ENCODE peak calls at places on chromosomes 11 and 22, in six cellular contexts. K is IMR-90, N is SK-N-SH, Y is A549, S is K562, M is H1. O is an unnamed sample.

GRCh38 chr22:49827853-49828598 is at the start of gene BRD1:
- DNase-seq in K (peak; percentile 61), N (peak; percentile 89), Y (no peak), S (no peak), M (no peak), O (no peak)

GRCh38 chr22:19285831-19286230 is 5.7 kb downstream of the CLTCL1 start:
- DNase-seq in K (no peak), N (no peak), Y (no peak), S (no peak), M (no peak), O (no peak)

GRCh38 chr22:43471606-43472135 is 59.9 kb downstream of the MPPED1 start:
- DNase-seq in K (no peak), N (no peak), Y (no peak), S (no peak), M (no peak), O (no peak)

GRCh38 chr11:35418282-35418846 is 994 bp downstream of the SLC1A2 start:
- DNase-seq in K (no peak), N (peak; percentile 32), Y (no peak), S (no peak), M (peak; percentile 72), O (peak; percentile 60)

GRCh38 chr11:76577921-76578654 is 92.5 kb downstream of the LRRC32 start:
- DNase-seq in K (no peak), N (peak; percentile 11), Y (no peak), S (no peak), M (no peak), O (no peak)

GRCh38 chr11:73414977-73415492 is 38.8 kb downstream of the RELT start:
- DNase-seq in K (peak; percentile 79), N (no peak), Y (no peak), S (no peak), M (no peak), O (no peak)

GRCh38 chr11:72039108-72039850 is 40.6 kb downstream of the IL18BP start:
- DNase-seq in K (peak; percentile 60), N (peak; percentile 64), Y (no peak), S (no peak), M (no peak), O (no peak)

GRCh38 chr11:199004-199581 is 6.2 kb downstream of the SCGB1C1 start:
- DNase-seq in K (no peak), N (no peak), Y (no peak), S (no peak), M (peak; percentile 35), O (no peak)

GRCh38 chr11:93444671-93445073 is 98.5 kb downstream of the SMCO4 start:
- DNase-seq in K (peak; percentile 2), N (no peak), Y (no peak), S (no peak), M (peak; percentile 78), O (peak; percentile 83)

GRCh38 chr11:71206186-71206585 is 46.2 kb downstream of the SHANK2 start:
- DNase-seq in K (peak; percentile 66), N (no peak), Y (no peak), S (no peak), M (no peak), O (no peak)

GRCh38 chr11:68338041-68338800 is 25.8 kb downstream of the LRP5 start:
- DNase-seq in K (peak; percentile 72), N (no peak), Y (no peak), S (no peak), M (no peak), O (no peak)

GRCh38 chr11:31106963-31107576 is 262.5 kb downstream of the DCDC1 start:
- DNase-seq in K (peak; percentile 7), N (peak; percentile 43), Y (peak; percentile 26), S (peak; percentile 43), M (peak; percentile 88), O (peak; percentile 77)

GRCh38 chr11:5452712-5453111 is 3.6 kb downstream of the OR51I2 start:
- DNase-seq in K (no peak), N (no peak), Y (no peak), S (no peak), M (no peak), O (no peak)

GRCh38 chr11:11415786-11416390 is 62.8 kb upstream of the CSNK2A3 start:
- DNase-seq in K (no peak), N (no peak), Y (no peak), S (no peak), M (no peak), O (no peak)

GRCh38 chr22:39148024-39148726 is 4.3 kb downstream of the CBX7 start:
- DNase-seq in K (no peak), N (no peak), Y (no peak), S (no peak), M (no peak), O (no peak)

GRCh38 chr11:130456276-130456675 is 7.8 kb downstream of the ADAMTS15 start:
- DNase-seq in K (no peak), N (no peak), Y (no peak), S (no peak), M (no peak), O (no peak)

GRCh38 chr11:104581246-104581980 is 316.8 kb downstream of the CASP12 start:
- DNase-seq in K (peak; percentile 69), N (no peak), Y (no peak), S (no peak), M (no peak), O (no peak)

GRCh38 chr22:49655168-49655812 is 172.4 kb downstream of the BRD1 start:
- DNase-seq in K (no peak), N (no peak), Y (no peak), S (no peak), M (no peak), O (no peak)

GRCh38 chr11:92424281-92424680 is 199.7 kb downstream of the FAT3 start:
- DNase-seq in K (peak; percentile 51), N (no peak), Y (no peak), S (no peak), M (no peak), O (no peak)

GRCh38 chr22:28137036-28137435 is 218.0 kb upstream of the PITPNB start:
- DNase-seq in K (no peak), N (no peak), Y (no peak), S (no peak), M (no peak), O (no peak)

GRCh38 chr11:61362542-61362875 is 335 bp downstream of the TMEM138 start:
- DNase-seq in K (peak; percentile 65), N (peak; percentile 53), Y (peak; percentile 49), S (peak; percentile 47), M (no peak), O (no peak)

GRCh38 chr11:33692013-33692504 is 8.6 kb downstream of the C11orf91 start:
- DNase-seq in K (peak; percentile 98), N (no peak), Y (peak; percentile 69), S (no peak), M (no peak), O (no peak)

GRCh38 chr11:128456566-128457268 is 130.6 kb downstream of the ETS1 start:
- DNase-seq in K (no peak), N (no peak), Y (no peak), S (no peak), M (no peak), O (no peak)

DNA sequence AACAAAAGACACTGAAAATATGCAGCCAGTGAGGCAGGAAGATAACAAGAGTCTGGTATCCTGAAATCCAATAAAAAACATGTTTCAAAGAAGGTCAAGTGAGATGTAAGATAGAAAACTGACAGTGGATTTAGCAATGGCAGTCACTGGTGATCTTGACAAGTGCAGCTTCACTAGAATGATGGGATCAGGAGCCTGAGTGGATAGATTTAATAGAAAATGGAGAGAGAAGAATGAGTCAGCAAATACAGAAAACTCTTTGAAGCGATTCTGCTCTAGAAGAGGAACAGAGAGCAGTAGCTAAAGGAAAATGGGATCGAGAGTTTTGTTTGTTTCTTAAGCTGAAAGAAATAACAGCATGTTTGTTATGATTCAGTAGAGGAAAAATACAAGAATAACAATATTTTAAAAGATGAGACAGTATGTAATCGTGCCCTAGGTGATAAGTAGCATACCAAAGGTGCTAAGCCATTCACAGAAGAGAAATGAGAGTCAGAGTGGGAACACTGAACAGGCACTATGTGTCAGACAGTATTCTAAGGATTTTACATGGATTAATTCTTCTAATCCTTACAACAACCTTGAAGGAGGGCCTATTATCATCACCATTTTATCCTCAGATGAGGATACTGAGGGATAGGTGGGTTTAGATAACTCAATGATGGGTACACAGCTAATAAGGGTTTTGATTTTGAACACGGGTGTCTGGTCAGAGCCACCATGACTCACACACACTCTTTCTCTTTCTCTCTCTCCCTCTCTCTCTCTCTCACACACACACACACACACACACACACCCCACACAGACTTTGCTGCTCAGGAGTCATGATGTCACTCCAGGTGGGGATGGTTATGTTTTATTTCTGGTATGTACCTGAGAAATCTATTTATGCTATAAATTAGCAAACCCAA is 36.3 kb downstream of the MRE11 start:
- DNase-seq in K (peak; percentile 4), N (no peak), Y (no peak), S (no peak), M (no peak), O (no peak)
- TF ChIP-seq USF2 in K (no peak), N (no peak), Y (no peak), S (no peak), M (no peak), O (no peak)

DNA sequence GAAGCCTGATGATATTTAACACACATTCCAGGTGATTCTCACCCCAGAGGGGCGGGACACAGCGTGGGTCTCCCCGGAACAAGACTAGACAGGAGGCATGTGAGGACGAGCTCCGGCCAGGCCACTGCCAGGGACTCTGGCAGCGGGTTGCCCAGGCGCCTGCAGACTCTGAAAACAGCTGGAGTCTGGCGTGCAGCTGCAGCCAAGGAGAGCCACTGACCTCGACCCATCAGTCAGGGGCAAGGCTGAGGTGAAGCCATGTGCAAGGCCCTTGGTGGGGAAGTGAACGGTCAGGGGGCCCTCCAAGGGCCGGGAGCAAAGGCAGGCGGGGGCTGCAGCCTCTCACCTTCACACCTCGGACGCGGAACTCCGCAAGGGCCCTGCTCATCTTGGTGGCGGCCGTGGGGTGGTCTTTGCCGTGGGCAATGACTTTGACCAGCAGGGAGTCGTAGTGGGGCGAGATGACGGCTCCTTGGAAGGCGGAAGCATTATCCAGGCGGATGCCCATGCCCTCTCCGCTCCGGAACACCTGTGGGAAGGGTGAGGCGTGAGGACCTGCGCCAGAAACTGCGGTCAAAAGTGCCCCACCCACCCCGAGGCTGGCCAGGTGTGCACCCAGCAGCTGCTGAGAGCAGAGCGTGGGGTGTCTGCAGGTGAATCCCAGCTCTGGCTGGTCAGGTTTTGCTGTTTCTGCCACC is 6.7 kb downstream of the LRFN4 start:
- DNase-seq in K (no peak), N (no peak), Y (no peak), S (no peak), M (no peak), O (no peak)
- TF ChIP-seq USF2 in K (no peak), N (no peak), Y (no peak), S (no peak), M (no peak), O (no peak)

GRCh38 chr22:46726986-46727317 is 11.1 kb downstream of the CERK start:
- DNase-seq in K (no peak), N (no peak), Y (no peak), S (no peak), M (no peak), O (no peak)
- TF ChIP-seq USF2 in K (no peak), N (no peak), Y (no peak), S (no peak), M (no peak), O (no peak)

GRCh38 chr11:96113100-96113710 is 189.3 kb upstream of the MTMR2 start:
- DNase-seq in K (peak; percentile 77), N (no peak), Y (no peak), S (no peak), M (no peak), O (no peak)

GRCh38 chr11:96111308-96111707 is 187.4 kb upstream of the MTMR2 start:
- DNase-seq in K (no peak), N (no peak), Y (no peak), S (no peak), M (no peak), O (no peak)

GRCh38 chr11:96112192-96113099 is 188.5 kb upstream of the MTMR2 start:
- DNase-seq in K (peak; percentile 54), N (no peak), Y (no peak), S (no peak), M (no peak), O (no peak)

GRCh38 chr11:96109265-96110030 is 185.5 kb upstream of the MTMR2 start:
- DNase-seq in K (peak; percentile 19), N (no peak), Y (no peak), S (no peak), M (no peak), O (no peak)

GRCh38 chr11:96110302-96110701 is 186.4 kb upstream of the MTMR2 start:
- DNase-seq in K (no peak), N (no peak), Y (no peak), S (no peak), M (no peak), O (no peak)
- TF ChIP-seq USF2 in K (no peak), N (no peak), Y (no peak), S (no peak), M (no peak), O (no peak)

O was measured in WTC11.